ENCODE peak calls at places on chromosomes 1 and 21, in four cellular contexts. J is astrocyte of the spinal cord, L is endothelial cell, A is GM12864. I is an unnamed sample.

GRCh38 chr1:225413708-225414375 is 14.0 kb downstream of the LBR start:
- DNase-seq in J (no peak), L (no peak), A (no peak), I (no peak)

GRCh38 chr1:178151831-178152230 is 57.9 kb downstream of the RASAL2 start:
- DNase-seq in J (no peak), L (no peak), A (no peak), I (no peak)

GRCh38 chr1:182841368-182841988 is 2.3 kb downstream of the DHX9 start:
- DNase-seq in J (peak), L (no peak), A (no peak), I (no peak)

GRCh38 chr1:26190373-26190987 is at the start of gene CATSPER4:
- DNase-seq in J (no peak), L (peak), A (no peak), I (peak)

GRCh38 chr1:45205000-45205909 is 1.1 kb downstream of the ZSWIM5 start:
- DNase-seq in J (peak), L (peak), A (no peak), I (peak)

GRCh38 chr1:206463137-206463536 is 7.1 kb upstream of the IKBKE start:
- DNase-seq in J (no peak), L (no peak), A (no peak), I (no peak)

GRCh38 chr1:67316918-67317317 is 9.2 kb downstream of the IL12RB2 start:
- DNase-seq in J (no peak), L (no peak), A (no peak), I (no peak)

GRCh38 chr1:193574925-193575324 is 388.5 kb upstream of the B3GALT2 start:
- DNase-seq in J (no peak), L (no peak), A (no peak), I (no peak)

GRCh38 chr1:16973215-16973614 is 7.2 kb downstream of the MFAP2 start:
- DNase-seq in J (no peak), L (no peak), A (no peak), I (no peak)

GRCh38 chr1:9119745-9120144 is 9.2 kb downstream of the GPR157 start:
- DNase-seq in J (no peak), L (no peak), A (no peak), I (no peak)

GRCh38 chr1:41174170-41174569 is 67.9 kb downstream of the SCMH1 start:
- DNase-seq in J (no peak), L (no peak), A (no peak), I (no peak)

GRCh38 chr1:182615468-182616129 is 11.4 kb upstream of the RGS16 start:
- DNase-seq in J (peak), L (no peak), A (no peak), I (peak)

GRCh38 chr1:91679446-91679845 is 178.8 kb downstream of the CDC7 start:
- DNase-seq in J (no peak), L (no peak), A (no peak), I (no peak)

GRCh38 chr1:198833706-198834497 is 195.1 kb downstream of the PTPRC start:
- DNase-seq in J (no peak), L (no peak), A (no peak), I (no peak)

GRCh38 chr1:81664341-81664740 is 136.4 kb upstream of the ADGRL2 start:
- DNase-seq in J (peak), L (no peak), A (no peak), I (peak)

GRCh38 chr1:237164406-237165352 is 122.7 kb downstream of the RYR2 start:
- DNase-seq in J (no peak), L (no peak), A (no peak), I (no peak)

GRCh38 chr1:77513839-77514763 is 168.4 kb downstream of the ZZZ3 start:
- DNase-seq in J (peak), L (no peak), A (no peak), I (peak)

GRCh38 chr21:35637431-35637830 is 422.9 kb downstream of the SETD4 start:
- DNase-seq in J (peak), L (no peak), A (no peak), I (peak)

GRCh38 chr1:153612755-153613331 is at the start of gene S100A16:
- DNase-seq in J (peak), L (no peak), A (no peak), I (peak)

GRCh38 chr1:198498881-198499280 is 41.6 kb downstream of the ATP6V1G3 start:
- DNase-seq in J (no peak), L (no peak), A (no peak), I (peak)

GRCh38 chr1:46484783-46485490 is 4.7 kb upstream of the DMBX1 start:
- DNase-seq in J (no peak), L (no peak), A (no peak), I (no peak)

GRCh38 chr1:84365225-84366221 is 32.8 kb upstream of the DNASE2B start:
- DNase-seq in J (peak), L (no peak), A (no peak), I (peak)

GRCh38 chr1:156622581-156623297 is 3.5 kb downstream of the HAPLN2 start:
- DNase-seq in J (no peak), L (no peak), A (no peak), I (no peak)

GRCh38 chr1:157073944-157074685 is 25.5 kb downstream of the ETV3L start:
- DNase-seq in J (peak), L (peak), A (no peak), I (peak)

GRCh38 chr1:210828996-210829596 is 304.9 kb downstream of the KCNH1 start:
- DNase-seq in J (no peak), L (no peak), A (no peak), I (no peak)

GRCh38 chr1:116377564-116378529 is 4.8 kb downstream of the ATP1A1 start:
- DNase-seq in J (peak), L (no peak), A (peak), I (peak)

GRCh38 chr1:58401991-58402390 is 144.5 kb downstream of the OMA1 start:
- DNase-seq in J (no peak), L (no peak), A (no peak), I (no peak)

GRCh38 chr1:96236156-96236739 is 485.3 kb upstream of the PTBP2 start:
- DNase-seq in J (peak), L (peak), A (no peak), I (peak)

GRCh38 chr1:162276493-162276892 is 100.2 kb downstream of the SPATA46 start:
- DNase-seq in J (peak), L (no peak), A (no peak), I (peak)

DNA sequence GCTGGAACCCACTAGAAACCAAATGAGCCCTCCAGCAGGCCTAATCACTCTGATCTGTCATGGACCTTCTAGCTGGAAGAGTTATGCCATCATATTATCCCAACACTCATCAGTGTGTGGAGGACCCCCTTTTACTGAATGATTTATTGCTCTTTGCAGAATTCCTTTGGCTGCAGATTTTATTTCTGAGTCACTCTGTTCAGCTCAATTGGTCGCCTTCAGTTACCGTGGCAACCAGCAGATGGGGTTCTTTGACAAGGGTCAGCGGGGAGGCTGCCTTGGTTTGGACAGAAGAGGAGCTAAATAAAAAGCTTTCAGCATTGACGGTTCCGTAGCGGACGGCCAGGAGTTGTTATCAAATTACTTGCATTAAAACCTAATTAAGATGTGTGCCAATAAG is 220.1 kb downstream of the SDCCAG8 start:
- DNase-seq in J (peak), L (peak), A (no peak), I (peak)
- TF ChIP-seq CTCF in J (peak), L (no peak), A (peak), I (peak)

DNA sequence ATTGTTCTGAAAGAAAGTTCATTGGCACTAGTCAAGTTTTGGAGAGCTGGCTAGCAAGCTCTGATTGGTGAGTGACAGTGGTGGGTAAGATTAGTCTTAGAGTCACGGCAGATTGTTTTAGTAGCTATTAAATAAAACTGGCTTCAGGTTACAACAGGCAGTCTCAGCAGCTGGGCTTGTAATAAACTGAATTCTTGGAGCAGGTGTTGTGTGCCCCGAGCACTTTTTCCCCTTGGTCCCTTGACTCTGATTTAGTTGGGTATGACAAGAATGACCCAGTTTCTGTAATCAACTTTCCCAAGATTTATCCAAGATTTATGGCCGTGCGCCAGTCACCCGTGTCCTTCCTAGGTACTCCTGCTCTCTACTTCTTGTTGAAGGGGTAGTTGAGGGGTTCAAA is 40.2 kb downstream of the TBCE start:
- DNase-seq in J (no peak), L (no peak), A (no peak), I (no peak)
- TF ChIP-seq CTCF in J (no peak), L (no peak), A (no peak), I (no peak)

GRCh38 chr1:1273152-1273534 is 511 bp downstream of the UBE2J2 start:
- DNase-seq in J (no peak), L (no peak), A (no peak), I (peak)

GRCh38 chr1:1274931-1275431 is 1.3 kb upstream of the UBE2J2 start:
- DNase-seq in J (no peak), L (no peak), A (no peak), I (no peak)

GRCh38 chr1:1272341-1273151 is 1.1 kb downstream of the UBE2J2 start:
- DNase-seq in J (no peak), L (no peak), A (no peak), I (no peak)

GRCh38 chr1:1274299-1274930 is 761 bp upstream of the UBE2J2 start:
- DNase-seq in J (no peak), L (no peak), A (no peak), I (no peak)

DNA sequence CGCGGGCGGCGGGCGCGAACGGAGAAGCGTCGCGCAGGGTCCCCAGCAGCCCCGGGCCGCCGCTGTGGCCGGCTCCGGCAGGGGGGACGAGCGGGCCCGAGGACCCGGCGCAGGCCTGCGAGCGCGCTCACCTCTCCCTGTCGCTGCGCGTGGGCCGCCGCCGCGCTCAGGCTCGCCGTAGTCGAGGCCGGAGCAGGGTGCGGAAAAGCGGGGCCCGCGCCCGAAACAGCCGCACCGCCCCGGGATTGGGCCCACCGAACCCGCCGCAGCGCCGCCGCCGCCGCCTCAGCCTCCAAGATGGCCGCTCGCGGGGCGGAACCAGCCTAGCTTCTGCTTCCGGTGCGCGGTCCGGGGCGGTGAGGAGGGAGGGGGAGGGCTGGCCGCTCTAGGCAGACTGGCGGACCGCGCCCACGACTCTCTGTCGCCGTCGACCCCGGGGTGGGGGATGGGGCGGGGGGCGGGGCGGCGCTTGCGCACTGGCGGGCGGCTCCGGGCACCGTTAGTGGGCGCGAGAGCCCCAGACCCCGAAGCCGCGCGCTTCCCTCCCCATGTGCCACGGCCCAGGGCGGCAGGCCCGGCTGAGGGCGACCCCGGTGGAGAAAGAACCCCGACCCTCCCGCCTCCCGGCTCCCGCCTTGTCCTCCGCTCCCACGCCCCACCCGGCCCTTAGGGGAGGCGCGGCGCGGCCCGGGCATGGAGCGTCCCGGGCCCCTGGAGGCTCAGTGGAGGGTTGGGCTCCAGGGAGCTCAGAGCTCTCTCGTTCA is at the start of gene UBE2J2:
- DNase-seq in J (peak), L (peak), A (peak), I (peak)
- TF ChIP-seq CTCF in J (no peak), L (no peak), A (no peak), I (no peak)

GRCh38 chr1:1550087-1550486 is 9.7 kb upstream of the TMEM240 start:
- DNase-seq in J (no peak), L (no peak), A (no peak), I (no peak)

GRCh38 chr1:1551524-1552262 is 11.3 kb upstream of the TMEM240 start:
- DNase-seq in J (no peak), L (no peak), A (no peak), I (no peak)

GRCh38 chr1:1552263-1552639 is 11.8 kb upstream of the TMEM240 start:
- DNase-seq in J (no peak), L (no peak), A (no peak), I (no peak)

GRCh38 chr1:1548591-1548990 is 8.2 kb upstream of the TMEM240 start:
- DNase-seq in J (no peak), L (no peak), A (no peak), I (no peak)

GRCh38 chr1:1550591-1551432 is 10.4 kb upstream of the TMEM240 start:
- DNase-seq in J (peak), L (no peak), A (no peak), I (peak)
- TF ChIP-seq CTCF in J (peak), L (no peak), A (peak), I (peak)

DNA sequence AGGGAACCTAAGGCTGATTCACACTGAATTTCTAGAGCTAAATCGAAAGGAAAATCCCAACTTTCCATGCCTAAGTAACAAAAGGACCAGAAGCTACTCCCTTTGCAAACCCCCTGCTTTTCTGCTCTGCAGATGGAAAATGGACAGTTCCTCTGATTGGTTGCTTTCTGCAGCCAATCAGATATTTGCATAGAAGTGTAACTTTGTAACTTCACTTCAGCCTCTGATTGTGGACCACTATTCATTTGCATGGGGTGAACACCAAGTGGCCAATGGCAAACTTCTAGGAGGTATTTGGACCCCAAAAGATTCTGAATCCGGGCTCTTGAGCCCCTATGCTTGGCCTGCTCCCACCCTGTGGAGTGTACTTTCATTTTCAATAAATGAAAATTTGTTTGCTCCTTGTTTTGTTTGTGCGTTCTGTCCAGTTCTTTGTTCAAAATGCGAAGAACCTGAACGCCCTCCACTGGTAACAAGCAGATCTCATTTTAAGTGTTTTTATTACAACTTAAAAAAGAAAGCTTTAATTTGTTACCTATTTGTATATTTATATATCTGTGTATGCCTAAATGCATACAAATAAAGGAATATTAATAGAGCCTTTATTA is 6.4 kb upstream of the GSTM4 start:
- DNase-seq in J (peak), L (no peak), A (no peak), I (no peak)
- TF ChIP-seq CTCF in J (peak), L (no peak), A (peak), I (peak)

GRCh38 chr1:187928288-187928687 is 1099.5 kb downstream of the PLA2G4A start:
- DNase-seq in J (peak), L (peak), A (no peak), I (peak)

GRCh38 chr1:187931781-187932180 is 1103.0 kb downstream of the PLA2G4A start:
- DNase-seq in J (no peak), L (no peak), A (no peak), I (no peak)

GRCh38 chr1:187933562-187934419 is 1105.0 kb downstream of the PLA2G4A start:
- DNase-seq in J (no peak), L (no peak), A (no peak), I (no peak)

GRCh38 chr1:187924252-187924651 is 1095.5 kb downstream of the PLA2G4A start:
- DNase-seq in J (no peak), L (no peak), A (no peak), I (no peak)

GRCh38 chr1:187928717-187929116 is 1100.0 kb downstream of the PLA2G4A start:
- DNase-seq in J (no peak), L (no peak), A (no peak), I (no peak)
- TF ChIP-seq CTCF in J (no peak), L (no peak), A (no peak), I (no peak)

GRCh38 chr1:164704954-164705353 is 146.0 kb downstream of the PBX1 start:
- DNase-seq in J (no peak), L (peak), A (no peak), I (peak)

GRCh38 chr1:164708596-164708995 is 149.6 kb downstream of the PBX1 start:
- DNase-seq in J (no peak), L (no peak), A (no peak), I (no peak)

GRCh38 chr1:164709108-164709507 is 150.1 kb downstream of the PBX1 start:
- DNase-seq in J (no peak), L (no peak), A (no peak), I (no peak)

GRCh38 chr1:164707868-164708331 is 148.9 kb downstream of the PBX1 start:
- DNase-seq in J (peak), L (no peak), A (no peak), I (no peak)

GRCh38 chr1:164706596-164706995 is 147.6 kb downstream of the PBX1 start:
- DNase-seq in J (no peak), L (no peak), A (no peak), I (peak)
- TF ChIP-seq CTCF in J (no peak), L (no peak), A (no peak), I (no peak)

DNA sequence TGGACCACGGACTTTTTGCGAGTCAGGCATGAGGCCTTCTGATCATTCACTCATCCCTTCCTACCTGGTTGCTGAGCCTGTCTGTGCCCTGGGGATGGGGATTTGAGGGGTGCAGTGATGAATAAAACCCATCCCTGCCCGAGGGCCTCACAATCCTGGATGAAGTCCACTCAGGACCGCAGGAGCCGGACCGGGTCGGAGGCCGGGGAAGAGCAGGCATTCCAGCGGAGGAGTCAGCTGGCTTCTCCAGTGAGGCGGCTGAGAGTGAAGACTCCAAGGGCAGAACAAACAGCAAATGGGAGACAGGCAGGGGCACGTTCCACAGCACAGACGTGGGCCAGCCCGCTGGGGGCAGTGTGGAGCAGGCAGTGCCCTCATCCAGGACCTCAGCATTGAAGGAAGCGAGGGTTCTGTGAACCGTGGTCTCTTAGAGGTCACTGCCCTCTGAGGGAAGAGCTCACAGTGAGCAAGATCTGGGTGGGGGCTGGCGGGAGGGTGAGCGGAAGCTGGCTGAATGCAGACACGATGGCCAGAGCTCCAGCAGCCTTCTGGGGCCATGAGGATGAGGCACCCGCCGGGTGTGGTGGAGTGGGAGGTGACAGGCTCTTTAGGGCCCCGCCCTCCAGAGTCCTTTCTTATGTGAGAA is 10.9 kb upstream of the LRRC3 start:
- DNase-seq in J (no peak), L (peak), A (no peak), I (no peak)
- TF ChIP-seq CTCF in J (no peak), L (peak), A (peak), I (no peak)

DNA sequence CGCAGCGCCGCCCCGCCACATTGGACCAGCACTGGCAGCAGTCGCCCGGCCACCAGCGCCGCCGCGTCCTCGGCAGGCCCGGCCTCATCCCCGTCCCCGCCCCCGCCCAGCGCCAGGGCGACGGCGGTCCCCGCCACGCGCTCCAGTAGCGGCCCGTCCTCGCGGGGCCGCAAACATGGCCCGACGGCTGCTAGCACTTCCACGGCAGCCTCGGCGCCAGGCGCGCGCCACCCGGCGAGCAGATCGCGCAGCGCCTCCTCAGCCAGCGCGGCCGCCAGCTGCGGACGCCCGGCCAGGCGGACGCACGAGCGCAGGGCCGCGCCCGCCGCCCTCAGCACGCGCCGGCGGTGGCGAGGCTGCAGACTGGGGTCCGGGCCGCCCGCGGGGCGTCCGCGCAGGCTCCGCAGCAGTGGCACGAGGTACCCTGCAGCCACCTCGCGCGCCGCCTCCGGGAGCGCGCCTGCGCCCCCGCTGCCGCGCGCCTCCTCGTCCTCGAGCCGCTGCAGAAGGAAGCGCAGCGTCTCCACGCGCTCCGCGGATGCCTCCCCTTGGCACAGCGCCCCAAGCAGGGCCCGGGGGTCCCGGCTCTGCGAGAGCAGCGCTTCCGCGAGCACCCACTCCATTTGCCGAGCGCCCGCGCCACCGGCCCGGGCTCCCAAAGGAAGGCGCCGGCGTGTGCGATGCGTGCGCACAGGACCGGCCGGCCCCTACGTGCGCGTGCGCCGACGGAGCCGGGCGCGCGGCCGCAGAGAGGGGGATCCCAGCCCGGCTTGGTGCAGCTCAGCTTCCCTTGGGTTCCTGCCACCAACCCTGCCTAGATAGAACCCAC is at the start of gene TARBP1:
- DNase-seq in J (peak), L (peak), A (no peak), I (peak)
- TF ChIP-seq CTCF in J (no peak), L (no peak), A (peak), I (no peak)